ENCODE peak calls at places on chromosome 2, in four cellular contexts. X is HepG2, C is K562, Y is GM12878. E is an unnamed sample. For H3K4me1, the result is how much of the 10 kb centered on the place peaks cover.

GRCh38 chr2:199869653-199870052 is 18.7 kb upstream of the FTCDNL1 start:
- DNase-seq in X (no peak), C (no peak), Y (no peak), E (no peak)

GRCh38 chr2:240999001-240999791 is 778 bp downstream of the SNED1 start:
- DNase-seq in X (no peak), C (peak), Y (no peak), E (no peak)

GRCh38 chr2:133862400-133862977 is 294.2 kb upstream of the NCKAP5 start:
- DNase-seq in X (no peak), C (no peak), Y (no peak), E (no peak)

GRCh38 chr2:127702395-127703009 is 1.2 kb downstream of the SFT2D3 start:
- DNase-seq in X (no peak), C (no peak), Y (no peak), E (no peak)

GRCh38 chr2:177673602-177674595 is 281.3 kb downstream of the AGPS start:
- DNase-seq in X (peak), C (no peak), Y (no peak), E (no peak)

GRCh38 chr2:173806761-173807160 is 158.4 kb downstream of the SP3 start:
- DNase-seq in X (no peak), C (no peak), Y (no peak), E (no peak)

GRCh38 chr2:144456680-144457079 is 63.2 kb downstream of the ZEB2 start:
- DNase-seq in X (no peak), C (no peak), Y (no peak), E (peak)

GRCh38 chr2:49162151-49162550 is 7.8 kb upstream of the FSHR start:
- DNase-seq in X (no peak), C (no peak), Y (no peak), E (no peak)

GRCh38 chr2:28506112-28506511 is 10.3 kb downstream of the PLB1 start:
- DNase-seq in X (no peak), C (no peak), Y (no peak), E (no peak)

GRCh38 chr2:29114841-29115609 is at the start of gene CLIP4:
- DNase-seq in X (no peak), C (peak), Y (no peak), E (peak)

GRCh38 chr2:17171446-17172049 is 346.7 kb downstream of the RAD51AP2 start:
- DNase-seq in X (peak), C (no peak), Y (no peak), E (no peak)

GRCh38 chr2:21642647-21643046 is 518.9 kb downstream of the TDRD15 start:
- DNase-seq in X (no peak), C (no peak), Y (no peak), E (no peak)

GRCh38 chr2:25306767-25307368 is 34.9 kb downstream of the DNMT3A start:
- DNase-seq in X (no peak), C (no peak), Y (no peak), E (no peak)

GRCh38 chr2:7835693-7836680 is 845.9 kb upstream of the ID2 start:
- DNase-seq in X (peak), C (no peak), Y (peak), E (no peak)

GRCh38 chr2:119136093-119136492 is 22.5 kb downstream of the C1QL2 start:
- DNase-seq in X (no peak), C (no peak), Y (no peak), E (peak)

GRCh38 chr2:32915694-32916093 is 31.1 kb upstream of the LTBP1 start:
- DNase-seq in X (no peak), C (no peak), Y (no peak), E (no peak)

GRCh38 chr2:178473931-178474330 is 4.5 kb downstream of the FKBP7 start:
- DNase-seq in X (no peak), C (no peak), Y (no peak), E (no peak)

GRCh38 chr2:200077210-200077650 is 121.8 kb downstream of the MAIP1 start:
- DNase-seq in X (peak), C (no peak), Y (no peak), E (peak)

GRCh38 chr2:128032092-128032491 is 4.2 kb upstream of the SAP130 start:
- DNase-seq in X (no peak), C (no peak), Y (no peak), E (no peak)

GRCh38 chr2:236772220-236772837 is 202.7 kb downstream of the ACKR3 start:
- DNase-seq in X (no peak), C (no peak), Y (no peak), E (no peak)
- H3K4me1 ChIP-seq in X (under half), C (under half), Y (under half), E (under half)

GRCh38 chr2:101596346-101596745 is 101.2 kb upstream of the MAP4K4 start:
- DNase-seq in X (no peak), C (no peak), Y (no peak), E (no peak)
- TF ChIP-seq SMC3 in X (no peak), C (no peak), Y (no peak), E (no peak)

GRCh38 chr2:218259099-218259921 is 1.5 kb upstream of the GPBAR1 start:
- DNase-seq in X (no peak), C (no peak), Y (no peak), E (no peak)

GRCh38 chr2:218255441-218255840 is 5.4 kb upstream of the GPBAR1 start:
- DNase-seq in X (no peak), C (no peak), Y (no peak), E (no peak)

GRCh38 chr2:218256612-218257350 is 4.0 kb upstream of the GPBAR1 start:
- DNase-seq in X (no peak), C (no peak), Y (no peak), E (no peak)

GRCh38 chr2:218260166-218260565 is 649 bp upstream of the GPBAR1 start:
- DNase-seq in X (no peak), C (no peak), Y (no peak), E (no peak)

GRCh38 chr2:218257390-218257981 is 3.3 kb upstream of the GPBAR1 start:
- DNase-seq in X (no peak), C (peak), Y (peak), E (no peak)
- TF ChIP-seq MYC in X (no peak), C (no peak), Y (no peak), E (no peak)

GRCh38 chr2:66472225-66472843 is 37.4 kb downstream of the MEIS1 start:
- DNase-seq in X (no peak), C (no peak), Y (no peak), E (no peak)

GRCh38 chr2:66470199-66470598 is 35.3 kb downstream of the MEIS1 start:
- DNase-seq in X (no peak), C (no peak), Y (no peak), E (no peak)

GRCh38 chr2:66464930-66465637 is 30.2 kb downstream of the MEIS1 start:
- DNase-seq in X (no peak), C (no peak), Y (no peak), E (no peak)

GRCh38 chr2:66466435-66466834 is 31.5 kb downstream of the MEIS1 start:
- DNase-seq in X (no peak), C (no peak), Y (no peak), E (no peak)

DNA sequence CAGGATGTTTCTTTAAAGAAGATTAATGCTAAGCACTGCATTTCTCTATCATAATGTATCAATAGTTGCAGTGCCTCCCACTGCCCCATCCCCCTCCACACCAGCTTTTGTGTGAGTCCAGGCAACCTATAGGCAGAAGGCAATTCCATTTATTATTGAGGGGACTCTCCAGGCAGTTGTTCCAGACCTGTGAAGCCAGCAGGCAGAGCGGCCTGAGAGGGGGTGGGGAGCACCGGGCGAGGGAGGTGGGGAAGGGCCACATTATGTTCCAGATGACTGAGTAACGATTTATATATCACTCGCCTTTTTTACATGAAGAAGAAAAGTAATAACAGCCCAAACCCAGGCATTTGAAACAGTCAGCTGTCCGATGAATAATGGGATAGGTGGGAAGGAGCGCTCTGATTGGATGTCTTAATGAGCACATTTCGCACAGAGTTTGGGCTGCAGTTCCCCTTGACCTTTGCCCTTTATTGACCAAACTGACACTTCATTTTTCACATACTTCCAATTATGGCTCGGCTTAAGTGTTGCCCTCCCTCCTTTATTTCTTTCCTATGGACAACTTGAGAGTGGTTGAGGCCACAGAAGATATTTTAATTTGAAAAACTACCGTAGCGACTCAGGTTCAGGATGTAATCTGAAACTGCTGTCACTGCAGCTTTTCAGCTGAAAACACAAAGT is 34.4 kb downstream of the MEIS1 start:
- DNase-seq in X (no peak), C (no peak), Y (no peak), E (no peak)
- H3K4me1 ChIP-seq in X (under half), C (under half), Y (under half), E (under half)

DNA sequence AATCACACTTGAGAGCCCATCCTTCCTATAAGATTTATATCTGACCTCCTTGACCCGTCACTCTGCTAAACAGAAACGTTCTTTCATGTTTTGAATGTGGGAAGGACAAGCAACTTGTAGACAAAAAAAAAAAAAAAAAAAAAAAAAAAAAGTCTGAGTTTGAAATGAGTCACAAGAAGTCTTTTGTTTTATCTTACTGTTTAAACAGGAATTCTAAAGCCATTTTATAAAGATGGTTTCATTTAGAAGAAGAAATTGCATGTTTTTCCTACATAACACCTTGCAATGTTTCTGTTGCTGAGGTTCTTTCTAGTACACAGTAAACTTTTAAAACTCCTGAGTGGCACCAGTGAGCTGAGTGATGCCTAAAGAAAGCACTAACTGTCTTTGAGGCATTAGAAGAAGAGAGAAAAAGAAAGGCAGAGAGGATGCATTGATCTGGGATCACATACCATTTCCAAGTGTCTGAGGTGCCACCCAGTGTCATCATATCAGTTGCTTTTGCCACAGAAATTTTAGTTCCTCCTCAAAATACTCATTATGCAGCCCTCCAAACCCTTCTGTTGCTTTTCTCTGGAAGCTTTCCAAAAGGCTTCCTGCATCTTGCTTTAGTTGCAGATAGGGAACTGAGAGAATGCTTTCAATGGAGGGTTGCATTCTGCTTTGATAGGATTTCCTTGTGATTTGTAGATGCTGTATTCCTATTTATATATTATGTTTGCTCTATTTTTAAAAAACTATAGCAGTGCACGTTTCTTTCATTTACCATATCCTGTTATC is 69.1 kb downstream of the ACVR2A start:
- DNase-seq in X (no peak), C (no peak), Y (no peak), E (no peak)
- TF ChIP-seq SMC3 in X (no peak), C (no peak), Y (no peak), E (no peak)